ENCODE peak calls at places on chromosomes 12 and 14, in six cellular contexts. One of them, this sample, is unnamed.

GRCh38 chr12:95385246-95385645 is 88.7 kb upstream of the METAP2 start:
- DNase-seq in LHCN-M2: peak
- DNase-seq in germinal center: no peak
- DNase-seq in esophagus squamous epithelium: no peak
- DNase-seq in stimulated activated CD4-positive, alpha-beta T cell treated with anti-CD3 and anti-CD28 coated beads, Interleukin-2, amount 100 ng/mL, for 48 hours: no peak
- DNase-seq in NCI-H146: no peak
- DNase-seq in this sample: no peak

GRCh38 chr12:100718212-100718611 is 76.4 kb upstream of the ANO4 start:
- DNase-seq in germinal center: no peak
- DNase-seq in stimulated activated CD4-positive, alpha-beta T cell treated with anti-CD3 and anti-CD28 coated beads, Interleukin-2, amount 100 ng/mL, for 48 hours: no peak
- DNase-seq in NCI-H146: no peak
- DNase-seq in esophagus squamous epithelium: no peak
- DNase-seq in LHCN-M2: peak
- DNase-seq in this sample: no peak

GRCh38 chr14:20278414-20278813 is 27.3 kb downstream of the TTC5 start:
- DNase-seq in NCI-H146: no peak
- DNase-seq in germinal center: no peak
- DNase-seq in LHCN-M2: peak
- DNase-seq in stimulated activated CD4-positive, alpha-beta T cell treated with anti-CD3 and anti-CD28 coated beads, Interleukin-2, amount 100 ng/mL, for 48 hours: no peak
- DNase-seq in esophagus squamous epithelium: no peak
- DNase-seq in this sample: no peak

GRCh38 chr12:19998968-19999792 is 369.2 kb upstream of the PDE3A start:
- DNase-seq in stimulated activated CD4-positive, alpha-beta T cell treated with anti-CD3 and anti-CD28 coated beads, Interleukin-2, amount 100 ng/mL, for 48 hours: no peak
- DNase-seq in LHCN-M2: no peak
- DNase-seq in NCI-H146: no peak
- DNase-seq in esophagus squamous epithelium: no peak
- DNase-seq in germinal center: no peak
- DNase-seq in this sample: no peak

GRCh38 chr12:51357374-51358047 is 11.0 kb upstream of the CELA1 start:
- DNase-seq in LHCN-M2: no peak
- DNase-seq in germinal center: peak
- DNase-seq in stimulated activated CD4-positive, alpha-beta T cell treated with anti-CD3 and anti-CD28 coated beads, Interleukin-2, amount 100 ng/mL, for 48 hours: no peak
- DNase-seq in esophagus squamous epithelium: no peak
- DNase-seq in NCI-H146: no peak
- DNase-seq in this sample: no peak

GRCh38 chr14:68124885-68125731 is 305.5 kb downstream of the RAD51B start:
- DNase-seq in stimulated activated CD4-positive, alpha-beta T cell treated with anti-CD3 and anti-CD28 coated beads, Interleukin-2, amount 100 ng/mL, for 48 hours: no peak
- DNase-seq in NCI-H146: no peak
- DNase-seq in LHCN-M2: peak
- DNase-seq in germinal center: no peak
- DNase-seq in esophagus squamous epithelium: no peak
- DNase-seq in this sample: no peak

GRCh38 chr14:52961060-52961639 is 10.3 kb upstream of the FERMT2 start:
- DNase-seq in germinal center: peak
- DNase-seq in NCI-H146: peak
- DNase-seq in esophagus squamous epithelium: no peak
- DNase-seq in LHCN-M2: peak
- DNase-seq in stimulated activated CD4-positive, alpha-beta T cell treated with anti-CD3 and anti-CD28 coated beads, Interleukin-2, amount 100 ng/mL, for 48 hours: peak
- DNase-seq in this sample: peak

GRCh38 chr12:84875241-84875640 is 37.4 kb downstream of the SLC6A15 start:
- DNase-seq in stimulated activated CD4-positive, alpha-beta T cell treated with anti-CD3 and anti-CD28 coated beads, Interleukin-2, amount 100 ng/mL, for 48 hours: no peak
- DNase-seq in NCI-H146: no peak
- DNase-seq in LHCN-M2: no peak
- DNase-seq in germinal center: no peak
- DNase-seq in esophagus squamous epithelium: no peak
- DNase-seq in this sample: no peak

GRCh38 chr12:67427336-67427735 is 158.2 kb downstream of the CAND1 start:
- DNase-seq in NCI-H146: no peak
- DNase-seq in esophagus squamous epithelium: no peak
- DNase-seq in germinal center: no peak
- DNase-seq in LHCN-M2: no peak
- DNase-seq in stimulated activated CD4-positive, alpha-beta T cell treated with anti-CD3 and anti-CD28 coated beads, Interleukin-2, amount 100 ng/mL, for 48 hours: no peak
- DNase-seq in this sample: no peak

GRCh38 chr14:75334191-75335051 is 55.8 kb downstream of the FOS start:
- DNase-seq in stimulated activated CD4-positive, alpha-beta T cell treated with anti-CD3 and anti-CD28 coated beads, Interleukin-2, amount 100 ng/mL, for 48 hours: peak
- DNase-seq in LHCN-M2: no peak
- DNase-seq in NCI-H146: no peak
- DNase-seq in esophagus squamous epithelium: no peak
- DNase-seq in germinal center: peak
- DNase-seq in this sample: no peak

GRCh38 chr14:45364565-45364964 is 111.6 kb upstream of the MIS18BP1 start:
- DNase-seq in germinal center: no peak
- DNase-seq in LHCN-M2: no peak
- DNase-seq in stimulated activated CD4-positive, alpha-beta T cell treated with anti-CD3 and anti-CD28 coated beads, Interleukin-2, amount 100 ng/mL, for 48 hours: no peak
- DNase-seq in esophagus squamous epithelium: no peak
- DNase-seq in NCI-H146: peak
- DNase-seq in this sample: no peak

GRCh38 chr14:55609681-55610080 is 29.7 kb downstream of the KTN1 start:
- DNase-seq in NCI-H146: no peak
- DNase-seq in stimulated activated CD4-positive, alpha-beta T cell treated with anti-CD3 and anti-CD28 coated beads, Interleukin-2, amount 100 ng/mL, for 48 hours: no peak
- DNase-seq in germinal center: no peak
- DNase-seq in LHCN-M2: peak
- DNase-seq in esophagus squamous epithelium: no peak
- DNase-seq in this sample: no peak

GRCh38 chr14:52987514-52987913 is 36.7 kb upstream of the FERMT2 start:
- DNase-seq in NCI-H146: peak
- DNase-seq in esophagus squamous epithelium: no peak
- DNase-seq in LHCN-M2: no peak
- DNase-seq in stimulated activated CD4-positive, alpha-beta T cell treated with anti-CD3 and anti-CD28 coated beads, Interleukin-2, amount 100 ng/mL, for 48 hours: no peak
- DNase-seq in germinal center: no peak
- DNase-seq in this sample: peak

GRCh38 chr12:131608740-131609665 is 101.9 kb upstream of the SFSWAP start:
- DNase-seq in esophagus squamous epithelium: no peak
- DNase-seq in stimulated activated CD4-positive, alpha-beta T cell treated with anti-CD3 and anti-CD28 coated beads, Interleukin-2, amount 100 ng/mL, for 48 hours: peak
- DNase-seq in LHCN-M2: peak
- DNase-seq in germinal center: peak
- DNase-seq in NCI-H146: peak
- DNase-seq in this sample: no peak

GRCh38 chr14:64520699-64521098 is 16.1 kb downstream of the ZBTB1 start:
- DNase-seq in germinal center: no peak
- DNase-seq in LHCN-M2: no peak
- DNase-seq in esophagus squamous epithelium: no peak
- DNase-seq in NCI-H146: no peak
- DNase-seq in stimulated activated CD4-positive, alpha-beta T cell treated with anti-CD3 and anti-CD28 coated beads, Interleukin-2, amount 100 ng/mL, for 48 hours: no peak
- DNase-seq in this sample: no peak

GRCh38 chr14:81727243-81727642 is 193.6 kb upstream of the SEL1L start:
- DNase-seq in esophagus squamous epithelium: no peak
- DNase-seq in NCI-H146: peak
- DNase-seq in LHCN-M2: no peak
- DNase-seq in stimulated activated CD4-positive, alpha-beta T cell treated with anti-CD3 and anti-CD28 coated beads, Interleukin-2, amount 100 ng/mL, for 48 hours: no peak
- DNase-seq in germinal center: no peak
- DNase-seq in this sample: peak

GRCh38 chr12:6337958-6338406 is 3.9 kb downstream of the TNFRSF1A start:
- DNase-seq in NCI-H146: no peak
- DNase-seq in esophagus squamous epithelium: no peak
- DNase-seq in stimulated activated CD4-positive, alpha-beta T cell treated with anti-CD3 and anti-CD28 coated beads, Interleukin-2, amount 100 ng/mL, for 48 hours: no peak
- DNase-seq in germinal center: no peak
- DNase-seq in LHCN-M2: no peak
- DNase-seq in this sample: no peak

GRCh38 chr14:56273151-56273550 is 154.9 kb downstream of the PELI2 start:
- DNase-seq in esophagus squamous epithelium: no peak
- DNase-seq in LHCN-M2: peak
- DNase-seq in stimulated activated CD4-positive, alpha-beta T cell treated with anti-CD3 and anti-CD28 coated beads, Interleukin-2, amount 100 ng/mL, for 48 hours: no peak
- DNase-seq in germinal center: no peak
- DNase-seq in NCI-H146: no peak
- DNase-seq in this sample: no peak

GRCh38 chr12:503111-503761 is 43.5 kb downstream of the B4GALNT3 start:
- DNase-seq in germinal center: no peak
- DNase-seq in LHCN-M2: peak
- DNase-seq in stimulated activated CD4-positive, alpha-beta T cell treated with anti-CD3 and anti-CD28 coated beads, Interleukin-2, amount 100 ng/mL, for 48 hours: no peak
- DNase-seq in esophagus squamous epithelium: no peak
- DNase-seq in NCI-H146: peak
- DNase-seq in this sample: no peak

GRCh38 chr14:101876539-101876938 is 87.8 kb upstream of the DYNC1H1 start:
- DNase-seq in NCI-H146: no peak
- DNase-seq in esophagus squamous epithelium: peak
- DNase-seq in stimulated activated CD4-positive, alpha-beta T cell treated with anti-CD3 and anti-CD28 coated beads, Interleukin-2, amount 100 ng/mL, for 48 hours: peak
- DNase-seq in LHCN-M2: peak
- DNase-seq in germinal center: peak
- DNase-seq in this sample: no peak

GRCh38 chr12:114064497-114064896 is 98.4 kb upstream of the RBM19 start:
- DNase-seq in LHCN-M2: no peak
- DNase-seq in esophagus squamous epithelium: no peak
- DNase-seq in NCI-H146: no peak
- DNase-seq in germinal center: no peak
- DNase-seq in stimulated activated CD4-positive, alpha-beta T cell treated with anti-CD3 and anti-CD28 coated beads, Interleukin-2, amount 100 ng/mL, for 48 hours: no peak
- DNase-seq in this sample: no peak

GRCh38 chr12:93526786-93527428 is 45.6 kb upstream of the SOCS2 start:
- DNase-seq in esophagus squamous epithelium: no peak
- DNase-seq in NCI-H146: peak
- DNase-seq in stimulated activated CD4-positive, alpha-beta T cell treated with anti-CD3 and anti-CD28 coated beads, Interleukin-2, amount 100 ng/mL, for 48 hours: no peak
- DNase-seq in germinal center: no peak
- DNase-seq in LHCN-M2: peak
- DNase-seq in this sample: no peak

GRCh38 chr12:117032593-117033381 is 66.4 kb downstream of the TESC start:
- DNase-seq in LHCN-M2: no peak
- DNase-seq in germinal center: peak
- DNase-seq in NCI-H146: no peak
- DNase-seq in stimulated activated CD4-positive, alpha-beta T cell treated with anti-CD3 and anti-CD28 coated beads, Interleukin-2, amount 100 ng/mL, for 48 hours: no peak
- DNase-seq in esophagus squamous epithelium: no peak
- DNase-seq in this sample: peak

GRCh38 chr12:14959463-14959862 is 1.9 kb downstream of the ARHGDIB start:
- DNase-seq in esophagus squamous epithelium: no peak
- DNase-seq in germinal center: peak
- DNase-seq in NCI-H146: no peak
- DNase-seq in stimulated activated CD4-positive, alpha-beta T cell treated with anti-CD3 and anti-CD28 coated beads, Interleukin-2, amount 100 ng/mL, for 48 hours: no peak
- DNase-seq in LHCN-M2: no peak
- DNase-seq in this sample: no peak

GRCh38 chr14:21041676-21042433 is at the start of gene RNASE7:
- DNase-seq in stimulated activated CD4-positive, alpha-beta T cell treated with anti-CD3 and anti-CD28 coated beads, Interleukin-2, amount 100 ng/mL, for 48 hours: no peak
- DNase-seq in NCI-H146: no peak
- DNase-seq in germinal center: no peak
- DNase-seq in LHCN-M2: peak
- DNase-seq in esophagus squamous epithelium: no peak
- DNase-seq in this sample: no peak

GRCh38 chr14:97642631-97643030 is 845.4 kb downstream of the VRK1 start:
- DNase-seq in esophagus squamous epithelium: no peak
- DNase-seq in germinal center: no peak
- DNase-seq in stimulated activated CD4-positive, alpha-beta T cell treated with anti-CD3 and anti-CD28 coated beads, Interleukin-2, amount 100 ng/mL, for 48 hours: no peak
- DNase-seq in NCI-H146: no peak
- DNase-seq in LHCN-M2: no peak
- DNase-seq in this sample: no peak

GRCh38 chr12:105020241-105020962 is 34.3 kb downstream of the NOPCHAP1 start:
- DNase-seq in NCI-H146: no peak
- DNase-seq in stimulated activated CD4-positive, alpha-beta T cell treated with anti-CD3 and anti-CD28 coated beads, Interleukin-2, amount 100 ng/mL, for 48 hours: no peak
- DNase-seq in LHCN-M2: no peak
- DNase-seq in germinal center: no peak
- DNase-seq in esophagus squamous epithelium: no peak
- DNase-seq in this sample: peak

GRCh38 chr12:79776111-79776510 is 85.3 kb upstream of the PAWR start:
- DNase-seq in stimulated activated CD4-positive, alpha-beta T cell treated with anti-CD3 and anti-CD28 coated beads, Interleukin-2, amount 100 ng/mL, for 48 hours: no peak
- DNase-seq in LHCN-M2: peak
- DNase-seq in esophagus squamous epithelium: no peak
- DNase-seq in germinal center: no peak
- DNase-seq in NCI-H146: no peak
- DNase-seq in this sample: no peak

GRCh38 chr12:88559772-88560171 is 20.5 kb downstream of the KITLG start:
- DNase-seq in esophagus squamous epithelium: no peak
- DNase-seq in LHCN-M2: no peak
- DNase-seq in germinal center: no peak
- DNase-seq in stimulated activated CD4-positive, alpha-beta T cell treated with anti-CD3 and anti-CD28 coated beads, Interleukin-2, amount 100 ng/mL, for 48 hours: no peak
- DNase-seq in NCI-H146: no peak
- DNase-seq in this sample: no peak

GRCh38 chr12:72546106-72546505 is 273.9 kb downstream of the TRHDE start:
- DNase-seq in NCI-H146: no peak
- DNase-seq in LHCN-M2: no peak
- DNase-seq in esophagus squamous epithelium: no peak
- DNase-seq in germinal center: no peak
- DNase-seq in stimulated activated CD4-positive, alpha-beta T cell treated with anti-CD3 and anti-CD28 coated beads, Interleukin-2, amount 100 ng/mL, for 48 hours: no peak
- DNase-seq in this sample: no peak

GRCh38 chr12:63915105-63915830 is 70.8 kb downstream of the SRGAP1 start:
- DNase-seq in stimulated activated CD4-positive, alpha-beta T cell treated with anti-CD3 and anti-CD28 coated beads, Interleukin-2, amount 100 ng/mL, for 48 hours: no peak
- DNase-seq in germinal center: no peak
- DNase-seq in NCI-H146: peak
- DNase-seq in esophagus squamous epithelium: no peak
- DNase-seq in LHCN-M2: peak
- DNase-seq in this sample: no peak

GRCh38 chr12:69633061-69633460 is 22.4 kb upstream of the LRRC10 start:
- DNase-seq in NCI-H146: no peak
- DNase-seq in esophagus squamous epithelium: no peak
- DNase-seq in stimulated activated CD4-positive, alpha-beta T cell treated with anti-CD3 and anti-CD28 coated beads, Interleukin-2, amount 100 ng/mL, for 48 hours: no peak
- DNase-seq in germinal center: no peak
- DNase-seq in LHCN-M2: no peak
- DNase-seq in this sample: no peak

This sample was measured in NCI-H1105.